ENCODE peak calls at places on chromosomes 12 and 14, in nine cellular contexts. One of them, this sample, is unnamed.

GRCh38 chr14:104547310-104547997 is 32.1 kb upstream of the C14orf180 start:
- DNase-seq in activated CD4-positive, CD25-positive, alpha-beta regulatory T cell treated with anti-CD3 and anti-CD28 coated beads, Interleukin-2, amount 50 U/mL, for 16 hours: no peak
- DNase-seq in CD4-positive, CD25-positive, alpha-beta regulatory T cell: no peak
- DNase-seq in activated T-cell treated with anti-CD3 and anti-CD28 coated beads for 1 hour: no peak
- DNase-seq in GOT3: no peak
- DNase-seq in activated CD4-positive, alpha-beta T cell treated with anti-CD3 and anti-CD28 coated beads, Interleukin-2, amount 50 U/mL, for 4 hours: no peak
- DNase-seq in fibroblast of mammary gland: no peak
- DNase-seq in iris pigment epithelial cell: no peak
- DNase-seq in left lung: peak; percentile 25
- DNase-seq in this sample: no peak

GRCh38 chr12:32163596-32163995 is 56.9 kb downstream of the BICD1 start:
- DNase-seq in left lung: no peak
- DNase-seq in iris pigment epithelial cell: no peak
- DNase-seq in activated T-cell treated with anti-CD3 and anti-CD28 coated beads for 1 hour: no peak
- DNase-seq in CD4-positive, CD25-positive, alpha-beta regulatory T cell: no peak
- DNase-seq in GOT3: no peak
- DNase-seq in activated CD4-positive, CD25-positive, alpha-beta regulatory T cell treated with anti-CD3 and anti-CD28 coated beads, Interleukin-2, amount 50 U/mL, for 16 hours: no peak
- DNase-seq in activated CD4-positive, alpha-beta T cell treated with anti-CD3 and anti-CD28 coated beads, Interleukin-2, amount 50 U/mL, for 4 hours: no peak
- DNase-seq in fibroblast of mammary gland: peak; percentile 47
- DNase-seq in this sample: no peak

GRCh38 chr14:75675265-75675960 is 14.4 kb downstream of the TTLL5 start:
- DNase-seq in iris pigment epithelial cell: peak; percentile 21
- DNase-seq in activated CD4-positive, CD25-positive, alpha-beta regulatory T cell treated with anti-CD3 and anti-CD28 coated beads, Interleukin-2, amount 50 U/mL, for 16 hours: no peak
- DNase-seq in CD4-positive, CD25-positive, alpha-beta regulatory T cell: no peak
- DNase-seq in GOT3: no peak
- DNase-seq in fibroblast of mammary gland: no peak
- DNase-seq in activated T-cell treated with anti-CD3 and anti-CD28 coated beads for 1 hour: no peak
- DNase-seq in left lung: no peak
- DNase-seq in activated CD4-positive, alpha-beta T cell treated with anti-CD3 and anti-CD28 coated beads, Interleukin-2, amount 50 U/mL, for 4 hours: no peak
- DNase-seq in this sample: no peak

GRCh38 chr12:119176267-119177055 is 2.3 kb upstream of the HSPB8 start:
- DNase-seq in GOT3: peak; percentile 38
- DNase-seq in activated CD4-positive, alpha-beta T cell treated with anti-CD3 and anti-CD28 coated beads, Interleukin-2, amount 50 U/mL, for 4 hours: no peak
- DNase-seq in fibroblast of mammary gland: peak; percentile 94
- DNase-seq in activated CD4-positive, CD25-positive, alpha-beta regulatory T cell treated with anti-CD3 and anti-CD28 coated beads, Interleukin-2, amount 50 U/mL, for 16 hours: no peak
- DNase-seq in activated T-cell treated with anti-CD3 and anti-CD28 coated beads for 1 hour: no peak
- DNase-seq in CD4-positive, CD25-positive, alpha-beta regulatory T cell: no peak
- DNase-seq in left lung: peak; percentile 90
- DNase-seq in iris pigment epithelial cell: peak; percentile 67
- DNase-seq in this sample: no peak

GRCh38 chr12:66662179-66662578 is 16.7 kb downstream of the GRIP1 start:
- DNase-seq in fibroblast of mammary gland: no peak
- DNase-seq in activated T-cell treated with anti-CD3 and anti-CD28 coated beads for 1 hour: no peak
- DNase-seq in GOT3: no peak
- DNase-seq in activated CD4-positive, CD25-positive, alpha-beta regulatory T cell treated with anti-CD3 and anti-CD28 coated beads, Interleukin-2, amount 50 U/mL, for 16 hours: no peak
- DNase-seq in CD4-positive, CD25-positive, alpha-beta regulatory T cell: no peak
- DNase-seq in left lung: no peak
- DNase-seq in activated CD4-positive, alpha-beta T cell treated with anti-CD3 and anti-CD28 coated beads, Interleukin-2, amount 50 U/mL, for 4 hours: no peak
- DNase-seq in iris pigment epithelial cell: no peak
- DNase-seq in this sample: peak; percentile 55

GRCh38 chr14:103679351-103679750 is 35.9 kb downstream of the XRCC3 start:
- DNase-seq in left lung: no peak
- DNase-seq in fibroblast of mammary gland: peak; percentile 35
- DNase-seq in activated T-cell treated with anti-CD3 and anti-CD28 coated beads for 1 hour: peak; percentile 11
- DNase-seq in iris pigment epithelial cell: peak; percentile 27
- DNase-seq in activated CD4-positive, alpha-beta T cell treated with anti-CD3 and anti-CD28 coated beads, Interleukin-2, amount 50 U/mL, for 4 hours: peak; percentile 21
- DNase-seq in CD4-positive, CD25-positive, alpha-beta regulatory T cell: no peak
- DNase-seq in GOT3: no peak
- DNase-seq in activated CD4-positive, CD25-positive, alpha-beta regulatory T cell treated with anti-CD3 and anti-CD28 coated beads, Interleukin-2, amount 50 U/mL, for 16 hours: no peak
- DNase-seq in this sample: peak; percentile 71

GRCh38 chr14:62251237-62251636 is 489.0 kb downstream of the SNAPC1 start:
- DNase-seq in activated CD4-positive, alpha-beta T cell treated with anti-CD3 and anti-CD28 coated beads, Interleukin-2, amount 50 U/mL, for 4 hours: no peak
- DNase-seq in CD4-positive, CD25-positive, alpha-beta regulatory T cell: no peak
- DNase-seq in left lung: no peak
- DNase-seq in iris pigment epithelial cell: no peak
- DNase-seq in activated T-cell treated with anti-CD3 and anti-CD28 coated beads for 1 hour: no peak
- DNase-seq in fibroblast of mammary gland: no peak
- DNase-seq in activated CD4-positive, CD25-positive, alpha-beta regulatory T cell treated with anti-CD3 and anti-CD28 coated beads, Interleukin-2, amount 50 U/mL, for 16 hours: no peak
- DNase-seq in GOT3: no peak
- DNase-seq in this sample: no peak

GRCh38 chr12:546920-547845 is 87.4 kb downstream of the B4GALNT3 start:
- DNase-seq in GOT3: no peak
- DNase-seq in fibroblast of mammary gland: peak; percentile 30
- DNase-seq in iris pigment epithelial cell: peak; percentile 24
- DNase-seq in activated CD4-positive, alpha-beta T cell treated with anti-CD3 and anti-CD28 coated beads, Interleukin-2, amount 50 U/mL, for 4 hours: peak; percentile 58
- DNase-seq in left lung: peak; percentile 66
- DNase-seq in activated CD4-positive, CD25-positive, alpha-beta regulatory T cell treated with anti-CD3 and anti-CD28 coated beads, Interleukin-2, amount 50 U/mL, for 16 hours: peak; percentile 52
- DNase-seq in activated T-cell treated with anti-CD3 and anti-CD28 coated beads for 1 hour: peak; percentile 69
- DNase-seq in CD4-positive, CD25-positive, alpha-beta regulatory T cell: peak; percentile 47
- DNase-seq in this sample: peak; percentile 86

GRCh38 chr12:53381739-53382630 is 2.0 kb downstream of the SP1 start:
- DNase-seq in activated CD4-positive, alpha-beta T cell treated with anti-CD3 and anti-CD28 coated beads, Interleukin-2, amount 50 U/mL, for 4 hours: peak; percentile 34
- DNase-seq in activated CD4-positive, CD25-positive, alpha-beta regulatory T cell treated with anti-CD3 and anti-CD28 coated beads, Interleukin-2, amount 50 U/mL, for 16 hours: no peak
- DNase-seq in fibroblast of mammary gland: peak; percentile 84
- DNase-seq in GOT3: no peak
- DNase-seq in left lung: peak; percentile 58
- DNase-seq in activated T-cell treated with anti-CD3 and anti-CD28 coated beads for 1 hour: no peak
- DNase-seq in CD4-positive, CD25-positive, alpha-beta regulatory T cell: peak; percentile 22
- DNase-seq in iris pigment epithelial cell: peak; percentile 59
- DNase-seq in this sample: peak; percentile 54